ENCODE peak calls at places on chromosome 7, in four cellular contexts. One of them, this sample, is unnamed. For H3K4me1, the result is how much of the 10 kb centered on the place peaks cover.

GRCh38 chr7:134448359-134449229 is 10.3 kb downstream of the AKR1B1 start:
- DNase-seq in HepG2: no peak
- DNase-seq in Panc1: peak
- DNase-seq in K562: peak
- DNase-seq in this sample: peak

GRCh38 chr7:20560325-20561180 is 54.9 kb upstream of the ABCB5 start:
- DNase-seq in Panc1: no peak
- DNase-seq in K562: peak
- DNase-seq in HepG2: peak
- DNase-seq in this sample: no peak

GRCh38 chr7:69105092-69105491 is 493.2 kb upstream of the AUTS2 start:
- DNase-seq in Panc1: no peak
- DNase-seq in HepG2: no peak
- DNase-seq in K562: no peak
- DNase-seq in this sample: no peak

GRCh38 chr7:84844771-84845170 is 342.1 kb downstream of the SEMA3D start:
- DNase-seq in Panc1: no peak
- DNase-seq in HepG2: no peak
- DNase-seq in K562: no peak
- DNase-seq in this sample: no peak

GRCh38 chr7:111852081-111852480 is 289.8 kb upstream of the IMMP2L start:
- DNase-seq in Panc1: no peak
- DNase-seq in HepG2: no peak
- DNase-seq in K562: no peak
- DNase-seq in this sample: no peak

GRCh38 chr7:114759347-114760062 is 162.4 kb upstream of the MDFIC start:
- DNase-seq in K562: no peak
- DNase-seq in HepG2: no peak
- DNase-seq in Panc1: no peak
- DNase-seq in this sample: no peak

GRCh38 chr7:90655566-90655965 is 59.4 kb downstream of the CDK14 start:
- DNase-seq in HepG2: no peak
- DNase-seq in K562: no peak
- DNase-seq in Panc1: no peak
- DNase-seq in this sample: no peak

GRCh38 chr7:36670585-36671431 is 53.5 kb downstream of the AOAH start:
- DNase-seq in K562: peak
- DNase-seq in HepG2: peak
- DNase-seq in Panc1: peak
- DNase-seq in this sample: peak

GRCh38 chr7:87190806-87191205 is 28.7 kb downstream of the TMEM243 start:
- DNase-seq in K562: no peak
- DNase-seq in Panc1: no peak
- DNase-seq in HepG2: no peak
- DNase-seq in this sample: no peak

GRCh38 chr7:156984209-156984891 is 26.1 kb downstream of the MNX1 start:
- DNase-seq in K562: no peak
- DNase-seq in Panc1: no peak
- DNase-seq in HepG2: no peak
- DNase-seq in this sample: no peak

GRCh38 chr7:80134536-80135305 is at the start of gene GNAI1:
- DNase-seq in K562: peak
- DNase-seq in HepG2: peak
- DNase-seq in Panc1: no peak
- DNase-seq in this sample: peak

GRCh38 chr7:123570390-123571182 is 13.0 kb upstream of the NDUFA5 start:
- DNase-seq in Panc1: no peak
- DNase-seq in HepG2: no peak
- DNase-seq in K562: peak
- DNase-seq in this sample: no peak

GRCh38 chr7:5692112-5692844 is 89.2 kb downstream of the RNF216 start:
- DNase-seq in Panc1: peak
- DNase-seq in K562: no peak
- DNase-seq in HepG2: peak
- DNase-seq in this sample: no peak

GRCh38 chr7:40205992-40206391 is 71.2 kb downstream of the SUGCT start:
- DNase-seq in K562: no peak
- DNase-seq in Panc1: no peak
- DNase-seq in HepG2: no peak
- DNase-seq in this sample: no peak
- TF ChIP-seq POLR2AphosphoS5 in K562: no peak
- TF ChIP-seq POLR2AphosphoS5 in Panc1: no peak
- TF ChIP-seq POLR2AphosphoS5 in HepG2: no peak
- TF ChIP-seq POLR2AphosphoS5 in this sample: no peak

GRCh38 chr7:105807363-105807762 is 69.0 kb downstream of the ATXN7L1 start:
- DNase-seq in HepG2: no peak
- DNase-seq in Panc1: no peak
- DNase-seq in K562: no peak
- DNase-seq in this sample: no peak
- H3K4me1 ChIP-seq in HepG2: under half
- H3K4me1 ChIP-seq in Panc1: under half
- H3K4me1 ChIP-seq in K562: under half
- H3K4me1 ChIP-seq in this sample: under half

GRCh38 chr7:18357691-18358090 is 137.9 kb upstream of the HDAC9 start:
- DNase-seq in HepG2: no peak
- DNase-seq in Panc1: no peak
- DNase-seq in K562: no peak
- DNase-seq in this sample: no peak
- TF ChIP-seq TCF7L2 in HepG2: no peak
- TF ChIP-seq TCF7L2 in Panc1: no peak
- TF ChIP-seq TCF7L2 in K562: no peak
- TF ChIP-seq TCF7L2 in this sample: no peak

DNA sequence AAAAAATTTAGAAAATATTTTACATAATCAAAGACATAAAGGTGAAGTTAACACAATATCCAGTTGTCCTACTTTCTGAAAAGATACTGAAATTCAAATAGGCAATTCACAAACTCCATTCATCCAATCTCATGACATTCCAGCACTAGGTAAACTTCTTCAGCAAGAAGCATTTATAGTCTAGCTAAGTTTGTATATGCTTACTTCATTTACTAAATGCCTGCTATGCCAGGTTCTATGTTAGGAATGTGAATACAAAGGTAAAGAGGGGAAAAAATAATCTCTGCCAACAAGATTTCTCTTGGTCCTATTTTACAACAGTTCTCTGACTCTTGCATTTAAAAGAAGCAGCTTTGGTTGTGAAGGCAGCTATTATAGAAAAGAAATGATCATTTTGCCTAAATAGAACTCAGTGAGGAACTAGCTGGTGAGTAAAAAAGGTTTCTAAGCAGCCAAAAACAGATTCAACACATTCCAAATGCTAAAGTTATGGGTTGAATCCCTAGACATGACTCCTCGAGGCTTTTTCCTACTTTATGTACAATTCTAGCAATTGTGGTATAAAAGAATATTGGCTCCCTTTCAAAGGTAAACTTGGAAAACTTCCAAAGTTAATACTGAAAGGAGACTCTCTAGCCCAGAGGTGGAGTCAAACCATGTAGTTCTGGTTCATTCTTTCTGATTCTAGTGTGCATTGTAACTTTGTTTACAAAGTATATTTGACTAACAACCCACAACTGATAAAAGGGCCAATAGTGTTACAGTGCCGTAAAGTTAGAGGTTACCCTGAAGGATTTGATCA is 30.9 kb upstream of the KLHL7 start:
- DNase-seq in K562: no peak
- DNase-seq in Panc1: no peak
- DNase-seq in HepG2: peak
- DNase-seq in this sample: no peak
- TF ChIP-seq POLR2AphosphoS5 in K562: no peak
- TF ChIP-seq POLR2AphosphoS5 in Panc1: no peak
- TF ChIP-seq POLR2AphosphoS5 in HepG2: no peak
- TF ChIP-seq POLR2AphosphoS5 in this sample: no peak

GRCh38 chr7:50339990-50340500 is 35.5 kb downstream of the IKZF1 start:
- DNase-seq in Panc1: no peak
- DNase-seq in K562: peak
- DNase-seq in HepG2: no peak
- DNase-seq in this sample: no peak
- H3K4me1 ChIP-seq in Panc1: under half
- H3K4me1 ChIP-seq in K562: under half
- H3K4me1 ChIP-seq in HepG2: under half
- H3K4me1 ChIP-seq in this sample: under half

GRCh38 chr7:31874631-31875374 is 187.8 kb downstream of the PPP1R17 start:
- DNase-seq in HepG2: no peak
- DNase-seq in Panc1: no peak
- DNase-seq in K562: no peak
- DNase-seq in this sample: no peak

GRCh38 chr7:31873816-31874597 is 187.0 kb downstream of the PPP1R17 start:
- DNase-seq in HepG2: no peak
- DNase-seq in Panc1: no peak
- DNase-seq in K562: no peak
- DNase-seq in this sample: no peak

GRCh38 chr7:31878875-31879274 is 191.3 kb downstream of the PDE1C start:
- DNase-seq in Panc1: no peak
- DNase-seq in HepG2: no peak
- DNase-seq in K562: no peak
- DNase-seq in this sample: no peak

DNA sequence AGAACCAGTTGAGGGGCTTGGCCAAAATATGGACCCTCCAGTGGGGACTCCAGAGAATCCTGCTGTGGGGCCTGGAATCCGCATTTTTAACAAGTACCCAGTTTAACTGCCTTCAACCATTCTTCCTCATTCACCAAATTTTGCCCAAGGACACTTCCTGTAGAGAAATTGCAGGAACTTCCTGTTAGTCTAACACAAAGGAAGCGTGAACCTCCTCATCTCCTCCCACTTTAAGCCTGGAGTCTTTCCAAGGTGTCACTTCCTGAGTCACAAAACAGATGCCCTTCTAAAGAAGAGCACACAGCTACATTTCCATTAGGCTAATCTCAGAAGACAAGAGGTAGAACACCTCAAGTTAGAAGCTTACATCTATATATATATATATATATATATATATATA is 188.4 kb downstream of the PPP1R17 start:
- DNase-seq in K562: no peak
- DNase-seq in Panc1: no peak
- DNase-seq in HepG2: no peak
- DNase-seq in this sample: no peak
- TF ChIP-seq TCF7L2 in K562: no peak
- TF ChIP-seq TCF7L2 in Panc1: no peak
- TF ChIP-seq TCF7L2 in HepG2: no peak
- TF ChIP-seq TCF7L2 in this sample: no peak